ENCODE peak calls at places on chromosome 4, in five cellular contexts. H is H9, R is neuronal stem cell, X is mesendoderm, G is mesenchymal stem cell. N is an unnamed sample.

GRCh38 chr4:112178731-112179130 is 33.5 kb downstream of the FAM241A start:
- DNase-seq in G (no peak), H (no peak), R (no peak), X (no peak), N (no peak)

GRCh38 chr4:176622251-176622968 is 170.3 kb downstream of the VEGFC start:
- DNase-seq in H (no peak), X (no peak), R (no peak), G (peak), N (peak)

GRCh38 chr4:10013722-10014121 is 7.6 kb downstream of the SLC2A9 start:
- DNase-seq in H (peak), X (peak), R (no peak), G (no peak), N (no peak)

GRCh38 chr4:182547435-182547834 is 304.2 kb downstream of the TENM3 start:
- DNase-seq in X (no peak), R (no peak), H (no peak), G (no peak), N (no peak)

GRCh38 chr4:15035152-15035551 is 32.9 kb downstream of the CPEB2 start:
- DNase-seq in G (peak), H (no peak), R (no peak), X (no peak), N (peak)

GRCh38 chr4:41216294-41217019 is 2.1 kb upstream of the APBB2 start:
- DNase-seq in R (peak), G (peak), X (peak), H (peak), N (peak)

GRCh38 chr4:4750187-4750586 is 109.3 kb upstream of the MSX1 start:
- DNase-seq in H (peak), G (no peak), X (no peak), R (no peak), N (no peak)

GRCh38 chr4:71415491-71415890 is 76.7 kb downstream of the SLC4A4 start:
- DNase-seq in G (no peak), H (no peak), R (no peak), X (no peak), N (peak)

GRCh38 chr4:17985832-17986231 is 35.7 kb downstream of the LCORL start:
- DNase-seq in X (no peak), R (no peak), H (no peak), G (no peak), N (no peak)

GRCh38 chr4:11622961-11623725 is 194.4 kb upstream of the HS3ST1 start:
- DNase-seq in X (no peak), R (no peak), H (no peak), G (no peak), N (no peak)

GRCh38 chr4:128916832-128917231 is 107.3 kb downstream of the JADE1 start:
- DNase-seq in H (no peak), G (no peak), R (no peak), X (no peak), N (no peak)

GRCh38 chr4:168634276-168634802 is 137.5 kb downstream of the PALLD start:
- DNase-seq in G (peak), R (peak), H (no peak), X (peak), N (peak)

GRCh38 chr4:188113156-188113555 is 3.8 kb upstream of the TRIML2 start:
- DNase-seq in X (no peak), G (no peak), R (no peak), H (no peak), N (peak)

GRCh38 chr4:86895692-86896488 is 3.7 kb upstream of the C4orf36 start:
- DNase-seq in X (peak), R (peak), H (no peak), G (peak), N (peak)

GRCh38 chr4:11719879-11720278 is 291.2 kb upstream of the HS3ST1 start:
- DNase-seq in H (no peak), G (no peak), X (no peak), R (no peak), N (no peak)

DNA sequence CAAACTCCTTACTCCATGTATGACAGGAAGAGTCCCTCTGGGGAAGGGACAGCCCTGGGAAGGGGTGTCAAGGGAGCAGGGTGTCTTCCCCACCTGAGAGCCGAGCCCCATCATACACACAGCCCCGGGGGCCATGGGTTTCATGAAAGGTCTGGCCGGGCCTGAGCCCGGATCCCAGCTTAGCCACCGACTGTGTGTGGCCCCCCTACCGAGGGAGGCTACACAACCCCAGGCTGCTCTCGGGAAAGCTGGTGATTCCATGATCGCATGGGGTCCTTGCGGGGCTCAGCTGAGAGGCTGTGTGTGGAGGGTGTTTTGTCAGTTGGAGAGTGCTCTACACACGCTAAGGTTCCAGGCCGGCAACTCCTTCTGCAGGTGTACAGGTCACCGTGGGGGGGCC is 55.6 kb downstream of the SORCS2 start:
- DNase-seq in X (no peak), R (no peak), H (no peak), G (no peak), N (no peak)
- H2BK15ac ChIP-seq in X (no peak), R (no peak), H (no peak), G (no peak), N (no peak)

GRCh38 chr4:73964862-73965611 is 16.8 kb downstream of the PF4 start:
- DNase-seq in R (peak), G (peak), X (peak), H (peak), N (no peak)

GRCh38 chr4:73970011-73970410 is 11.8 kb downstream of the PF4 start:
- DNase-seq in X (no peak), H (no peak), G (no peak), R (no peak), N (no peak)

GRCh38 chr4:73962724-73963123 is 19.1 kb downstream of the PF4 start:
- DNase-seq in X (no peak), H (no peak), G (no peak), R (no peak), N (no peak)

GRCh38 chr4:73970945-73971344 is 10.9 kb downstream of the PF4 start:
- DNase-seq in G (no peak), H (no peak), X (no peak), R (no peak), N (no peak)

DNA sequence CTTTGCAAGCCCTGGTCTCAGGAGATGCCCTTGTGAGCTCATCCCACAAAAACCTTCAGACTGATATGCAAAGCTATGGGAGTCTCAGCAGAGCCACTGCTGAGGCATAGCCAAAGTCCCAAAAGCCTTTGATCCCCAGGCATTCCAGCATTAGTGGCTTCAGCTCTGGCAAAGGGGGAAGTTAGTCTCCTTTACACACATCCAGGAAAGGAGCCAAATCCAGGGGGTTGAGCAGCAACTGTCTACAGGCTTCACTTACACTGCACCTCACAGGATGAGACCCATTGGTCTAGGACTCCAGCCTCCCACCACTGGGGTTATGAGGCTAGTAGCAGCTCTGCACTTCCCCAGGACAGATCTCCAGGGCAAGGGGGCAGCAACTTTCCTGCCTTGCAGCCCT is 13.9 kb downstream of the PF4 start:
- DNase-seq in H (no peak), X (no peak), G (no peak), R (no peak), N (no peak)
- H2BK15ac ChIP-seq in H (no peak), X (no peak), G (no peak), R (no peak), N (no peak)

DNA sequence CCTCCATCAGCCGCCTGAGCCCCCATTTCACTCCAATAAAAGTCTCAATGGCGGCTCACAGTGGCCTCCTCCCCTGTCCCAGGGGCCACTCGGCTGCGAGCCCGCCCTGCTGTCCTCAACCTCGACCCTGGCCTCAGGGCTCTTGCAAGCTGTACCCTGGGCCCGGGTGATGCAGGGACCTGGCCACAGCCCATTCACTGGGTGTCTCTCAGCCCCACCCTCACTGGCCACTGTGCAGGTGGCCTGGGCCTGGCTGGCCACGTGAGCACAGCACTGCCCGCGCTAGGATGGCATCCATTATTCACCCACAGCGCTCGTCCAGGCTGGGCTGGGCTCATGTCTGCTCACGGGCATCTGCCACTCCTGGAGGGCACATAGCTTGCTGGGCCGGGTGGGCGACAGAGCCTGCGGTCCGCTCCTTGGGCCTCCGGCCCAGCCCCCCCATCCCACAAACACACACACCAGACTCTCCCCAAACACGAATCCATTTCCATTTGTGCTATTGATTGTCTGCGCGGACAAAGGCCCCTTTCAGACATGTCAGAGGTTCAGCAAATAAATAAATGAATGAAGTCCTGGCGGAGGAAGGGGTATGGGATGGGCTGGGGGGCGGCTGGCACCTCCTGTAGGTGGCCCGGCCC is 16.5 kb upstream of the FGFR3 start:
- DNase-seq in G (no peak), H (no peak), X (no peak), R (no peak), N (no peak)
- H2BK15ac ChIP-seq in G (no peak), H (peak), X (no peak), R (peak), N (no peak)

DNA sequence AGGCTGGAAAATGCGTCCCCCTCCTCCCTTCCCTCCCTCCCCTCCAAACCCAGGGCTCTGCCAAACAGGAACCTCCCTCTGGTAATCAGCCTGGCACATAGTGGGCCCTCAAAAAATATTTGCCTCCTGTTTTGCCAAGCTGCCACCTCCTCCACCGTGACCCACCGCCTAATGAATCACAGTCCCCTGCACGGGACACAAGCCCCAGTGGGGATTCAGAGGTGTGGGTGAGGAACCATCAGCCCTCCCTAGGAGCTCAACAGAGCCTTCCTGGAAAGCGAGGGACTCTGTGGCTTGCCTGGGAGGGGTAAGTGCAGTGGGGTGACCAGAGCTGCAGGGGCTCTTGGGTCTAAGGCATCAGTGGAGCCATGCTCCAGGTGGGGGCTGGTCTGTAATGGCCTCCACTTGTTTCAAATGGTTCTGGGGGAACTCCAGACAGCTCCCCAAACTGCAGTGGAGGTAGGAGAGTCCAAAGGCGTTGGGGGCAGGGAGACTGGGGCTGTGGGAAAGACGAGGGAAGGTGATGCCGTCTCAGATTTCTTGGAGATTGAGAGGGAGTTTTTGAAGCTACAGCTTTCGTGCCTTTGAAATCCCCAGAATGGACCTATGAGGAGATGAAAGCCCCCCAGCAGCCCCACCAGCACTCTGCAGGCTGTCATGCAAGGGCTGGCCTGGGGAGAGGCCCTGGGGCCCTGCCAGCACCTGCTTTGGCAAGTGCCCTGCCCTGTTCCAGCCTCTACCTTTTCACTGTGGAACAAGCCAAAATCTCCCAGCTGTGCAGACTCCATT is 1.0 kb upstream of the PPP2R2C start:
- DNase-seq in X (no peak), R (no peak), H (peak), G (no peak), N (no peak)
- H2BK15ac ChIP-seq in X (no peak), R (peak), H (no peak), G (no peak), N (no peak)

GRCh38 chr4:16694491-16695276 is 203.8 kb downstream of the LDB2 start:
- DNase-seq in X (peak), G (no peak), R (no peak), H (peak), N (peak)
- H2BK15ac ChIP-seq in X (no peak), G (no peak), R (no peak), H (no peak), N (peak)

GRCh38 chr4:126448093-126448820 is 1133.5 kb downstream of the FAT4 start:
- DNase-seq in G (peak), H (no peak), R (no peak), X (no peak), N (no peak)
- H2BK15ac ChIP-seq in G (no peak), H (no peak), R (no peak), X (no peak), N (no peak)

GRCh38 chr4:5826437-5827107 is 66.3 kb downstream of the CRMP1 start:
- DNase-seq in X (no peak), G (no peak), R (no peak), H (no peak), N (no peak)

GRCh38 chr4:5825642-5826041 is 67.2 kb downstream of the CRMP1 start:
- DNase-seq in H (no peak), X (no peak), R (no peak), G (no peak), N (no peak)

GRCh38 chr4:5823542-5824211 is 69.2 kb downstream of the CRMP1 start:
- DNase-seq in G (no peak), X (no peak), H (no peak), R (no peak), N (no peak)

GRCh38 chr4:5824227-5824626 is 68.7 kb downstream of the CRMP1 start:
- DNase-seq in H (no peak), X (no peak), G (no peak), R (no peak), N (no peak)

GRCh38 chr4:5824635-5825034 is 68.3 kb downstream of the CRMP1 start:
- DNase-seq in H (no peak), R (no peak), G (peak), X (peak), N (peak)
- H2BK15ac ChIP-seq in H (no peak), R (no peak), G (no peak), X (no peak), N (no peak)

GRCh38 chr4:7717161-7717560 is 222.5 kb downstream of the AFAP1 start:
- DNase-seq in G (no peak), H (no peak), R (no peak), X (no peak), N (no peak)

GRCh38 chr4:7721984-7722551 is 217.6 kb downstream of the AFAP1 start:
- DNase-seq in G (no peak), X (peak), R (no peak), H (no peak), N (no peak)

GRCh38 chr4:7717946-7718490 is 221.6 kb downstream of the AFAP1 start:
- DNase-seq in R (no peak), X (no peak), H (no peak), G (no peak), N (no peak)

GRCh38 chr4:7722716-7723115 is 216.9 kb downstream of the AFAP1 start:
- DNase-seq in X (no peak), R (no peak), H (no peak), G (no peak), N (no peak)

GRCh38 chr4:7719354-7720174 is 220.1 kb downstream of the AFAP1 start:
- DNase-seq in H (peak), X (peak), R (peak), G (peak), N (no peak)
- H2BK15ac ChIP-seq in H (no peak), X (no peak), R (no peak), G (peak), N (no peak)

DNA sequence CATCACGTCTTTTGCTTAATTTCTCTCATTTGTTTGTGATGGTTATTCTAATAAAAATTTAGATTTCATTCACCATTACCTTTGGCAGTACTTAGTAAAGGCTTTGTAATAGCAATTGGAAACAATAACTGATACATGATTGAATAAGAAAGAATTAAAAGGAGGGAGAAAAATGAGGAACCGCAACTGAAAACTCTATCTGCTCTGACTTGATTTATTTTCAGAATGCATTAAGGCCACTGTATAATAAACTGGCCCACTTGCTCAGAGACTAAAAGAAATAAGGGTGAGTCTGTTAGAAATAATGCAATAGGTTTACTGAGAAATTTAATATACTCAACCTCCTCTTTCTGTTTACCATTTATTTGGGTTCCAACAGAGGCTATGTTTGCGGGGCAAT is 351.5 kb downstream of the TMA16 start:
- DNase-seq in G (no peak), X (no peak), H (no peak), R (no peak), N (no peak)
- H2BK15ac ChIP-seq in G (no peak), X (no peak), H (no peak), R (no peak), N (no peak)

DNA sequence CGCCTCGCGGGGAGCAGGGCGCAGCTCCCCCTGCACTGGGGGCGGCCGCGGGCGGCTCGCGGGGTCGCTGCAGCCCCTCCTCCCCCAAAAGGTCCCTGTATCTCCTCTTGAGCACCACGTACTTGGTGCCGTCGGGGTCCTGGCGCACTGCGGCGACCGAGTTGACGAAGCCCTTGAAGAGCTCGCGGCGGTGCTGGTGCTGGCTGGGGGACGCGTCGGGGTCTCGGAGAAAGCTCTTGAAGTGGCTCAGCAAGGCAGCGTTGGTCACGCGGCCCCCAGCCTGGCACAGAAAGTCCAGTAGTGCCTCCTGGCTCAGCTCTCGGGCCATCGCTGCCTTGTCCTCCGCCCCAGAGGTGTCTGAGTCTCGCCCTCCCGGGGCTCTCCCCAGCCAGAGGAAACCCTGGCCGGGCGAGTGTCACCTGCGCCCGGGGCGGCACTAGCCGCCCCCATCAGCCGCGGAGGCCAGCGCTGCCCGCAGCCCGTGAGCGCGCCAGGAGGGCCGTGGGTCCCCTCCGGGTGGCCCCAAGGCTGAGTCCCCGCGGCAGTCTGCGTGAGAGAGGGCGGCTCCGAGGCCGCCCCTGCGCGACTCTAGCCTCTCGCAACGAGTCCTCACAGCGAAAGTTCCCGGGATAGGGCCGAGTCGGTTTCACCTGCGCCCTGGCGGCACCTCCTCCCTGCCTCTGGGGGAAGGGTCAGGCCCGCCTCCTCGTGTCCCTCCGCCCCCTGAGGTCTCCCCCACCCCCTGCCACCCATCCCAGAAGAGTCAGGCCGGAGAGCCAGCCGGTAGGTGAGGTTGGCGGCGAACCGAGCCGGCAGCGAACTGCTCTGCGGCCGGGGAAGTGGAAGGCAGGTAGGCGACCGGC is at the start of gene SOWAHB:
- DNase-seq in X (peak), G (no peak), R (peak), H (peak), N (no peak)
- H2BK15ac ChIP-seq in X (no peak), G (peak), R (peak), H (no peak), N (no peak)